ENCODE peak calls at places on chromosomes 1 and 21, in nine cellular contexts. One of them, this sample, is unnamed.

GRCh38 chr21:39924577-39925308 is 57.5 kb downstream of the PCP4 start:
- DNase-seq in RCC 7860: no peak
- DNase-seq in activated CD4-positive, alpha-beta memory T cell treated with anti-CD3 and anti-CD28 coated beads, Interleukin-2, amount 10 ng/mL, durations not matched to agents 7 days and 5 days: no peak
- DNase-seq in GM23248: no peak
- DNase-seq in anterior cingulate cortex: no peak
- DNase-seq in stimulated activated CD4-positive, alpha-beta T cell treated with anti-CD3 and anti-CD28 coated beads, Interleukin-15, amount 100 ng/mL, for 1 hour: no peak
- DNase-seq in C1 segment of cervical spinal cord: no peak
- DNase-seq in fibroblast of pulmonary artery: no peak
- DNase-seq in dorsolateral prefrontal cortex: no peak
- DNase-seq in this sample: no peak

GRCh38 chr21:27804515-27804914 is 837.6 kb upstream of the ADAMTS5 start:
- DNase-seq in C1 segment of cervical spinal cord: no peak
- DNase-seq in dorsolateral prefrontal cortex: no peak
- DNase-seq in fibroblast of pulmonary artery: no peak
- DNase-seq in activated CD4-positive, alpha-beta memory T cell treated with anti-CD3 and anti-CD28 coated beads, Interleukin-2, amount 10 ng/mL, durations not matched to agents 7 days and 5 days: no peak
- DNase-seq in GM23248: peak
- DNase-seq in RCC 7860: no peak
- DNase-seq in anterior cingulate cortex: no peak
- DNase-seq in stimulated activated CD4-positive, alpha-beta T cell treated with anti-CD3 and anti-CD28 coated beads, Interleukin-15, amount 100 ng/mL, for 1 hour: no peak
- DNase-seq in this sample: no peak

GRCh38 chr1:64042331-64043100 is 160.9 kb upstream of the UBE2U start:
- DNase-seq in activated CD4-positive, alpha-beta memory T cell treated with anti-CD3 and anti-CD28 coated beads, Interleukin-2, amount 10 ng/mL, durations not matched to agents 7 days and 5 days: no peak
- DNase-seq in dorsolateral prefrontal cortex: no peak
- DNase-seq in GM23248: peak
- DNase-seq in fibroblast of pulmonary artery: peak
- DNase-seq in C1 segment of cervical spinal cord: no peak
- DNase-seq in RCC 7860: peak
- DNase-seq in stimulated activated CD4-positive, alpha-beta T cell treated with anti-CD3 and anti-CD28 coated beads, Interleukin-15, amount 100 ng/mL, for 1 hour: no peak
- DNase-seq in anterior cingulate cortex: no peak
- DNase-seq in this sample: peak

GRCh38 chr1:211543003-211543402 is 36.0 kb downstream of the SLC30A1 start:
- DNase-seq in RCC 7860: no peak
- DNase-seq in anterior cingulate cortex: no peak
- DNase-seq in stimulated activated CD4-positive, alpha-beta T cell treated with anti-CD3 and anti-CD28 coated beads, Interleukin-15, amount 100 ng/mL, for 1 hour: no peak
- DNase-seq in fibroblast of pulmonary artery: no peak
- DNase-seq in dorsolateral prefrontal cortex: no peak
- DNase-seq in activated CD4-positive, alpha-beta memory T cell treated with anti-CD3 and anti-CD28 coated beads, Interleukin-2, amount 10 ng/mL, durations not matched to agents 7 days and 5 days: no peak
- DNase-seq in C1 segment of cervical spinal cord: no peak
- DNase-seq in GM23248: no peak
- DNase-seq in this sample: no peak

GRCh38 chr21:35509004-35509704 is 460.1 kb upstream of the RUNX1 start:
- DNase-seq in dorsolateral prefrontal cortex: no peak
- DNase-seq in fibroblast of pulmonary artery: peak
- DNase-seq in anterior cingulate cortex: no peak
- DNase-seq in GM23248: peak
- DNase-seq in stimulated activated CD4-positive, alpha-beta T cell treated with anti-CD3 and anti-CD28 coated beads, Interleukin-15, amount 100 ng/mL, for 1 hour: no peak
- DNase-seq in RCC 7860: no peak
- DNase-seq in activated CD4-positive, alpha-beta memory T cell treated with anti-CD3 and anti-CD28 coated beads, Interleukin-2, amount 10 ng/mL, durations not matched to agents 7 days and 5 days: no peak
- DNase-seq in C1 segment of cervical spinal cord: peak
- DNase-seq in this sample: peak

GRCh38 chr21:26137379-26138060 is 33.0 kb downstream of the APP start:
- DNase-seq in fibroblast of pulmonary artery: no peak
- DNase-seq in activated CD4-positive, alpha-beta memory T cell treated with anti-CD3 and anti-CD28 coated beads, Interleukin-2, amount 10 ng/mL, durations not matched to agents 7 days and 5 days: no peak
- DNase-seq in stimulated activated CD4-positive, alpha-beta T cell treated with anti-CD3 and anti-CD28 coated beads, Interleukin-15, amount 100 ng/mL, for 1 hour: no peak
- DNase-seq in anterior cingulate cortex: no peak
- DNase-seq in dorsolateral prefrontal cortex: no peak
- DNase-seq in RCC 7860: no peak
- DNase-seq in GM23248: peak
- DNase-seq in C1 segment of cervical spinal cord: no peak
- DNase-seq in this sample: no peak

GRCh38 chr1:31683997-31684396 is 19.8 kb downstream of the COL16A1 start:
- DNase-seq in RCC 7860: no peak
- DNase-seq in fibroblast of pulmonary artery: no peak
- DNase-seq in dorsolateral prefrontal cortex: no peak
- DNase-seq in anterior cingulate cortex: no peak
- DNase-seq in GM23248: no peak
- DNase-seq in C1 segment of cervical spinal cord: no peak
- DNase-seq in stimulated activated CD4-positive, alpha-beta T cell treated with anti-CD3 and anti-CD28 coated beads, Interleukin-15, amount 100 ng/mL, for 1 hour: no peak
- DNase-seq in activated CD4-positive, alpha-beta memory T cell treated with anti-CD3 and anti-CD28 coated beads, Interleukin-2, amount 10 ng/mL, durations not matched to agents 7 days and 5 days: no peak
- DNase-seq in this sample: no peak

GRCh38 chr1:110690966-110691365 is 16.2 kb upstream of the KCNA3 start:
- DNase-seq in RCC 7860: no peak
- DNase-seq in stimulated activated CD4-positive, alpha-beta T cell treated with anti-CD3 and anti-CD28 coated beads, Interleukin-15, amount 100 ng/mL, for 1 hour: no peak
- DNase-seq in C1 segment of cervical spinal cord: no peak
- DNase-seq in GM23248: no peak
- DNase-seq in activated CD4-positive, alpha-beta memory T cell treated with anti-CD3 and anti-CD28 coated beads, Interleukin-2, amount 10 ng/mL, durations not matched to agents 7 days and 5 days: no peak
- DNase-seq in dorsolateral prefrontal cortex: no peak
- DNase-seq in anterior cingulate cortex: no peak
- DNase-seq in fibroblast of pulmonary artery: no peak
- DNase-seq in this sample: no peak

This sample was measured in tibial artery.